ENCODE peak calls at places on chromosomes 16 and 17, in four cellular contexts. A is GM12878, G is HepG2, Y is K562. C is an unnamed sample.

GRCh38 chr17:19943026-19943425 is 34.6 kb downstream of the AKAP10 start:
- DNase-seq in A (no peak), G (no peak), Y (no peak), C (no peak)

GRCh38 chr16:75237398-75238131 is 13.9 kb downstream of the BCAR1 start:
- DNase-seq in A (no peak), G (no peak), Y (no peak), C (no peak)

GRCh38 chr16:380837-381787 is 666 bp downstream of the PGAP6 start:
- DNase-seq in A (no peak), G (no peak), Y (peak; percentile 46), C (no peak)

GRCh38 chr17:79645022-79645776 is 34.3 kb upstream of the RBFOX3 start:
- DNase-seq in A (no peak), G (no peak), Y (no peak), C (no peak)

GRCh38 chr17:14818469-14818868 is 446.7 kb downstream of the PMP22 start:
- DNase-seq in A (no peak), G (no peak), Y (no peak), C (no peak)

GRCh38 chr16:4911831-4912422 is 25.0 kb downstream of the PPL start:
- DNase-seq in A (no peak), G (peak; percentile 32), Y (no peak), C (no peak)

GRCh38 chr16:84724619-84725307 is 25.0 kb downstream of the USP10 start:
- DNase-seq in A (no peak), G (no peak), Y (peak; percentile 58), C (no peak)

GRCh38 chr16:65318138-65318537 is 196.3 kb upstream of the CDH11 start:
- DNase-seq in A (no peak), G (no peak), Y (no peak), C (no peak)

GRCh38 chr17:78252111-78252634 is 20.7 kb downstream of the TMEM235 start:
- DNase-seq in A (no peak), G (no peak), Y (no peak), C (no peak)

GRCh38 chr16:3674513-3675295 is 20.2 kb downstream of the DNASE1 start:
- DNase-seq in A (no peak), G (no peak), Y (no peak), C (no peak)

GRCh38 chr16:15983898-15984297 is 34.5 kb downstream of the ABCC1 start:
- DNase-seq in A (no peak), G (no peak), Y (no peak), C (no peak)

DNA sequence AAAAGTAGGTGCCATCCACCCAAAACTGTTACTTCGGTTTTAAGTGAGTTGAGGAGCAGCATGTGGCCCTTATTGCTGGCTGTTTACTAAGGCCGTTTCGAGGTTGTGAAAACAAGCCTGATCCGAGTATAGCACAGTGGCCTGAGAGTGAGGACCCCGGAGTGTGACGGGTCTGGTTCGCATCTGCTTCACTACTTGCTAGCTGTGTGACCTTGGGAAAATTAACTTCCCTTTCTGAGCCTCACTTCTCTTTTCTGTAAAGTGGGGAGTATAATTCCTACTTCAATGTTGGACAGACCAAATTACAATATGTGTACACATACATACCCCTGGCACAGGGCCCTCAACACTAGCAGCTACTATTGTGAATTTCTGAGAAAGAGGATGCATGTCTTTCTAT is 11.7 kb upstream of the HEATR6 start:
- DNase-seq in A (no peak), G (no peak), Y (no peak), C (no peak)
- TF ChIP-seq CHD4 in A (no peak), G (no peak), Y (no peak), C (no peak)

DNA sequence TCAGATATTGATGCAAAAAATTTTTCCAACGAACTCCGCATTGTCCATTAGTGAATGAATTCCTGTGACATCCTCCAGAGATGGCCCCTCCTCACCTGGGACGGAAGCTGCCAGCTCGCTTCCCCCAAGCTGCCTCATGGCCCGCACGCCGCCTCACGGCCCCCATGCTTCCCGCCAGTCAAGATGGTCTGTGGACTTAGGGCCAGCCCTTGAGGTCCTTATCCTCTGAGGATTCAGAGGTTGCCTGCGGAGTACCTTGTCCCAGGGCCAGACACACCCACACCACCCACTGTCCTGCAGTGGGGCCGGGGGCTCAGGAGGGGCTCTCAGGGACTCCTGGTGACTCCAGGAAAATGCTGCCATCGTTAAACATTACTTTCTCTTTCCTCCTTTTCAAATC is 73.6 kb downstream of the SEC14L1 start:
- DNase-seq in A (no peak), G (no peak), Y (no peak), C (no peak)
- TF ChIP-seq CHD4 in A (no peak), G (no peak), Y (no peak), C (no peak)

DNA sequence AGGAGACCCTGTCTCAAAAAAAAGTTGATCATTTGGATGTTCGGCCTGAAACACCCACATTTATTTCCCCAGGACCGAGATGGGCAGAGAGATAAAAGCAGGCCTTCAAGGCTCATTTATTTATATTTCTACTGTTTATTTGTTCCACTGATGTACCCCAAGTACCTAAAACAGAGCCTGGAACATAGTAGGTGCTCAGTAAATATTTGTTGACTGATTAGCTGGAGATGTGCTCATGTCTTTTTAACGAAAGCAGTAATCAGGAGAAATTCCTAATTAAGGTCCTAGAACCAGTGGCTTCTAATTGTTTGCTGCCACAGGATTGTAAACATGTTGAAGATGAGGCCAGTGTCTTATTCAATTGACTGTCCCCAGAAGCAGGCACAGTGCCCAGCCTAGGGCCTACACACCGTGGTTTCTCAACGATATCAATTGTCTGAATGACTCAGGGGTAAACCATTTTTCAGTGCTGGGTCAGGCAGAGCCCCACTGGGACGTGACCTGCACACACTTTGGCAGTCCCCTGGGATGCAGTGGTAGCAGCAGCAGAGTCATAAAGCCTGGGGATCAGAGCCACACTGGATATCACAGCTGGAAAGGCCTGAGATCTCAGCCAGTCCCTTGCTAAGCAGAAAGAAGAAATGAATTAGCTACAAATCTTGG is 34.8 kb downstream of the SOST start:
- DNase-seq in A (no peak), G (peak; percentile 17), Y (no peak), C (peak; percentile 85)
- TF ChIP-seq CHD4 in A (no peak), G (no peak), Y (no peak), C (no peak)

GRCh38 chr16:17538942-17539341 is 68.2 kb upstream of the XYLT1 start:
- DNase-seq in A (no peak), G (no peak), Y (no peak), C (no peak)
- TF ChIP-seq CHD4 in A (no peak), G (no peak), Y (no peak), C (no peak)

GRCh38 chr17:2086306-2086705 is 31.4 kb downstream of the HIC1 start:
- DNase-seq in A (no peak), G (no peak), Y (no peak), C (no peak)
- TF ChIP-seq CHD4 in A (no peak), G (no peak), Y (no peak), C (no peak)